ENCODE peak calls at places on chromosomes 12 and 14, in six cellular contexts. H is trophoblast cell, S is neuronal stem cell, T is mesendoderm, B is IMR-90, Q is H1. Z is an unnamed sample. For H3K36me3, the result is how much of the 10 kb centered on the place peaks cover.

GRCh38 chr12:110281549-110282342 is 699 bp downstream of the ATP2A2 start:
- DNase-seq in T (peak), H (peak), S (no peak), B (peak), Q (no peak), Z (peak)

GRCh38 chr12:114479831-114480230 is 73.9 kb upstream of the TBX5 start:
- DNase-seq in H (no peak), S (no peak), B (no peak), Q (no peak), T (peak), Z (no peak)

GRCh38 chr12:74170645-74171477 is 366.8 kb upstream of the ATXN7L3B start:
- DNase-seq in S (no peak), H (no peak), Q (no peak), T (no peak), B (no peak), Z (no peak)

GRCh38 chr12:120971299-120972180 is 6.8 kb upstream of the HNF1A start:
- DNase-seq in T (peak), Q (no peak), B (peak), H (peak), S (peak), Z (peak)

GRCh38 chr12:92208613-92209121 is 63.0 kb upstream of the BTG1 start:
- DNase-seq in B (peak), H (peak), T (peak), Q (no peak), S (no peak), Z (peak)

GRCh38 chr14:74638970-74639369 is 26.9 kb upstream of the LTBP2 start:
- DNase-seq in H (no peak), S (no peak), T (no peak), Q (no peak), B (no peak), Z (peak)

GRCh38 chr14:106141242-106142220 is 615.1 kb downstream of the TMEM121 start:
- DNase-seq in B (no peak), Q (no peak), S (no peak), H (no peak), T (no peak), Z (no peak)

GRCh38 chr12:55673638-55674037 is 34.1 kb downstream of the ITGA7 start:
- DNase-seq in T (no peak), B (no peak), Q (no peak), S (no peak), H (no peak), Z (no peak)

GRCh38 chr12:51887476-51888315 is at the start of gene ANKRD33:
- DNase-seq in H (peak), Q (no peak), B (no peak), T (peak), S (no peak), Z (peak)

GRCh38 chr12:563250-563781 is 99.9 kb downstream of the NINJ2 start:
- DNase-seq in Q (no peak), B (no peak), S (no peak), T (no peak), H (no peak), Z (no peak)

GRCh38 chr14:59897757-59898383 is 22.1 kb upstream of the LRRC9 start:
- DNase-seq in H (peak), S (no peak), Q (peak), T (peak), B (no peak), Z (no peak)

GRCh38 chr12:33265900-33266299 is 173.7 kb downstream of the SYT10 start:
- DNase-seq in H (no peak), B (no peak), S (no peak), Q (no peak), T (no peak), Z (no peak)

GRCh38 chr12:5191803-5192538 is 148.3 kb downstream of the KCNA5 start:
- DNase-seq in S (no peak), Q (no peak), H (peak), T (no peak), B (no peak), Z (no peak)

GRCh38 chr14:96136361-96136760 is 68.3 kb upstream of the BDKRB2 start:
- DNase-seq in H (peak), Q (no peak), B (peak), S (no peak), T (no peak), Z (peak)

GRCh38 chr12:109735825-109736551 is 22.4 kb downstream of the FAM222A start:
- DNase-seq in T (no peak), B (no peak), H (no peak), S (no peak), Q (no peak), Z (no peak)

GRCh38 chr14:93951798-93952540 is 24.4 kb downstream of the ASB2 start:
- DNase-seq in S (no peak), B (peak), H (no peak), T (no peak), Q (no peak), Z (no peak)

GRCh38 chr14:73663548-73664212 is 18.9 kb downstream of the DNAL1 start:
- DNase-seq in B (no peak), S (no peak), Q (no peak), T (peak), H (no peak), Z (no peak)

GRCh38 chr14:97866664-97867063 is 1069.5 kb downstream of the VRK1 start:
- DNase-seq in Q (no peak), B (no peak), S (no peak), T (peak), H (peak), Z (no peak)

GRCh38 chr12:122088181-122088810 is 9.7 kb downstream of the MLXIP start:
- DNase-seq in T (no peak), B (no peak), S (no peak), Q (no peak), H (peak), Z (no peak)

GRCh38 chr14:36181417-36181816 is 4.9 kb upstream of the PTCSC3 start:
- DNase-seq in T (no peak), S (no peak), Q (no peak), H (no peak), B (no peak), Z (no peak)

GRCh38 chr12:48199784-48200198 is 3.3 kb downstream of the OR10AD1 start:
- DNase-seq in B (peak), T (peak), Q (no peak), H (no peak), S (no peak), Z (peak)

GRCh38 chr12:108693781-108694180 is 37.5 kb downstream of the CORO1C start:
- DNase-seq in S (no peak), Q (no peak), H (no peak), B (no peak), T (peak), Z (no peak)

GRCh38 chr12:108693186-108693585 is 38.1 kb downstream of the CORO1C start:
- DNase-seq in H (no peak), Q (no peak), B (no peak), S (no peak), T (no peak), Z (no peak)

GRCh38 chr12:108690799-108691153 is 40.5 kb downstream of the CORO1C start:
- DNase-seq in H (no peak), S (no peak), Q (no peak), T (no peak), B (no peak), Z (no peak)

GRCh38 chr12:108691154-108691994 is 39.9 kb downstream of the CORO1C start:
- DNase-seq in H (peak), B (peak), T (peak), S (peak), Q (peak), Z (peak)

GRCh38 chr12:108691995-108692808 is 39.1 kb downstream of the CORO1C start:
- DNase-seq in H (peak), S (no peak), B (peak), T (peak), Q (no peak), Z (peak)
- H3K4ac ChIP-seq in H (peak), S (no peak), B (peak), T (no peak), Q (no peak), Z (peak)

GRCh38 chr12:70646850-70647249 is 9.6 kb upstream of the PTPRB start:
- DNase-seq in Q (no peak), B (peak), H (peak), T (no peak), S (no peak), Z (no peak)

GRCh38 chr12:70644836-70645235 is 7.6 kb upstream of the PTPRB start:
- DNase-seq in Q (no peak), H (no peak), S (no peak), T (no peak), B (no peak), Z (no peak)

GRCh38 chr12:70645494-70646317 is 8.5 kb upstream of the PTPRB start:
- DNase-seq in H (peak), S (no peak), T (peak), B (peak), Q (peak), Z (peak)

GRCh38 chr12:70641691-70642090 is 4.5 kb upstream of the PTPRB start:
- DNase-seq in S (no peak), B (no peak), T (no peak), Q (no peak), H (no peak), Z (no peak)

GRCh38 chr12:70643927-70644326 is 6.7 kb upstream of the PTPRB start:
- DNase-seq in Q (no peak), H (no peak), S (no peak), T (no peak), B (no peak), Z (no peak)
- H3K4me2 ChIP-seq in Q (no peak), H (no peak), S (no peak), T (no peak), B (no peak), Z (no peak)

GRCh38 chr14:30638926-30639325 is 16.8 kb downstream of the SCFD1 start:
- DNase-seq in S (no peak), B (no peak), Q (no peak), H (peak), T (no peak), Z (no peak)
- H3K36me3 ChIP-seq in S (half or more), B (under half), Q (under half), H (under half), T (under half), Z (half or more)

GRCh38 chr14:56154321-56154720 is 36.1 kb downstream of the PELI2 start:
- DNase-seq in Q (no peak), H (no peak), T (no peak), B (no peak), S (no peak), Z (no peak)
- H3K4ac ChIP-seq in Q (no peak), H (no peak), T (no peak), B (no peak), S (no peak), Z (no peak)

GRCh38 chr12:112524676-112525425 is 106.1 kb downstream of the PTPN11 start:
- DNase-seq in Q (no peak), T (peak), B (peak), H (peak), S (no peak), Z (peak)

GRCh38 chr12:112524269-112524668 is 105.5 kb downstream of the PTPN11 start:
- DNase-seq in B (no peak), Q (no peak), S (no peak), H (no peak), T (no peak), Z (no peak)

GRCh38 chr12:112523856-112524255 is 105.1 kb downstream of the PTPN11 start:
- DNase-seq in T (no peak), S (no peak), B (no peak), Q (no peak), H (no peak), Z (no peak)

GRCh38 chr12:112527082-112527481 is 108.3 kb downstream of the PTPN11 start:
- DNase-seq in S (no peak), Q (no peak), B (no peak), H (no peak), T (no peak), Z (no peak)

DNA sequence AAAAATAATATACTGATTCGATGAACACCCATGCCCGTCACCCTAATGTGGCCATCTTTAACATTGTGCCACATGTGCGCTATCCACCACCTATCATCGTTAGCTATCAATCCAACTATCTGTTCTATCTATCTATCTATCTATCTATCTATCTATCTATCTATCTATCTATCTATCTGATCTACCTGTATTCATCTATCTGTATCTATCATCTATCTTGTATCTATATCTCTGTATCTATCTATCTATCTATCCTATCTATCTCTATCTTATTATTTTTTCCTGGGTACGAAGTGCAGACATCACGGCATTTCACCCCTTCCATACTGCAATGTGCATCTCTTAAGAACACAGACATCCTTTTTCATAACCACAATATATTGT is 106.7 kb downstream of the PTPN11 start:
- DNase-seq in T (no peak), Q (no peak), H (no peak), S (no peak), B (no peak), Z (no peak)
- H3K4me2 ChIP-seq in T (no peak), Q (no peak), H (no peak), S (no peak), B (no peak), Z (no peak)

GRCh38 chr12:124326899-124327298 is 32.0 kb downstream of the RFLNA start:
- DNase-seq in B (no peak), T (no peak), H (no peak), S (no peak), Q (no peak), Z (no peak)

GRCh38 chr12:124328116-124328515 is 33.2 kb downstream of the RFLNA start:
- DNase-seq in B (no peak), Q (no peak), S (no peak), T (no peak), H (no peak), Z (no peak)

GRCh38 chr12:124324803-124325705 is 30.2 kb downstream of the RFLNA start:
- DNase-seq in B (no peak), S (no peak), H (no peak), Q (no peak), T (no peak), Z (no peak)

GRCh38 chr12:124327362-124328043 is 32.6 kb downstream of the RFLNA start:
- DNase-seq in B (no peak), Q (no peak), T (no peak), S (no peak), H (no peak), Z (no peak)

DNA sequence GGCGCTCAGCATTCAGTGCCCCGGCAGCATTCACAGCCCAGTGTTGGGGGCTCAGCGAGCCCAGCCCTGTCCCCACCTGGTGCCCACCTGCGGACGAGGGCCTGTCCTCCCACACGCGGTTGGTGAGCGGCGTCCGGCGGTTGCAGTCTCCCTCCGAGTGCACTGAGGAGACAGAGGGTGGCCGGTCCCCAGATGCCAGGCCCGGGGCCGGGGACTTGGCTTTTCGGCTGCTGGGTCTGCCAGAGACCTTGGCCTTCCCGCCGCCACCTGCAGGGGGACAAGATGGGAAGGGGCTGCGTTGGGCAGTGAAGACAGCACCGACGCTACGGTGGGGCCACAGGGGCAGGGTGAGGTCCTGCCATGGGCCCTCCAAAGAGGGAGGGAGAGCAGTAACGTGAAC is 31.2 kb downstream of the RFLNA start:
- DNase-seq in S (no peak), T (no peak), B (no peak), H (no peak), Q (no peak), Z (no peak)
- H3K36me3 ChIP-seq in S (under half), T (under half), B (half or more), H (half or more), Q (under half), Z (half or more)

GRCh38 chr14:81314443-81315175 is 85.5 kb downstream of the STON2 start:
- DNase-seq in H (no peak), B (no peak), S (no peak), T (peak), Q (no peak), Z (no peak)
- H3K4ac ChIP-seq in H (no peak), B (no peak), S (no peak), T (no peak), Q (peak), Z (no peak)